ENCODE peak calls at places on chromosomes 11 and 22, in seven cellular contexts. P is A549, O is neural progenitor cell, F is psoas muscle, U is sigmoid colon, I is ovary, J is breast epithelium. B is an unnamed sample. For H3K4me1, the result is how much of the 10 kb centered on the place peaks cover.

GRCh38 chr11:70298243-70298915 is 27.9 kb downstream of the PPFIA1 start:
- DNase-seq in P (no peak), O (no peak), F (no peak), U (peak), I (no peak), J (no peak), B (no peak)

GRCh38 chr22:17205432-17205831 is 13.8 kb downstream of the ADA2 start:
- DNase-seq in P (no peak), O (no peak), F (peak), U (no peak), I (no peak), J (no peak), B (peak)

GRCh38 chr22:27752141-27752540 is 49.4 kb downstream of the MN1 start:
- DNase-seq in P (no peak), O (no peak), F (no peak), U (peak), I (no peak), J (no peak), B (no peak)

GRCh38 chr11:117826360-117826635 is 1.8 kb upstream of the FXYD2 start:
- DNase-seq in P (no peak), O (no peak), F (no peak), U (peak), I (no peak), J (no peak), B (no peak)

GRCh38 chr11:77136074-77136473 is 8.0 kb downstream of the MYO7A start:
- DNase-seq in P (no peak), O (no peak), F (no peak), U (no peak), I (no peak), J (no peak), B (no peak)

GRCh38 chr11:47669856-47670255 is 27.5 kb upstream of the MTCH2 start:
- DNase-seq in P (no peak), O (no peak), F (no peak), U (no peak), I (no peak), J (no peak), B (no peak)

GRCh38 chr11:34213366-34213765 is 107.9 kb downstream of the NAT10 start:
- DNase-seq in P (peak), O (no peak), F (no peak), U (no peak), I (no peak), J (no peak), B (no peak)

GRCh38 chr11:2926611-2927492 is 2.4 kb downstream of the PHLDA2 start:
- DNase-seq in P (no peak), O (no peak), F (peak), U (no peak), I (no peak), J (no peak), B (no peak)

GRCh38 chr22:32042924-32043323 is at the start of gene SLC5A1:
- DNase-seq in P (no peak), O (no peak), F (no peak), U (no peak), I (no peak), J (peak), B (no peak)

DNA sequence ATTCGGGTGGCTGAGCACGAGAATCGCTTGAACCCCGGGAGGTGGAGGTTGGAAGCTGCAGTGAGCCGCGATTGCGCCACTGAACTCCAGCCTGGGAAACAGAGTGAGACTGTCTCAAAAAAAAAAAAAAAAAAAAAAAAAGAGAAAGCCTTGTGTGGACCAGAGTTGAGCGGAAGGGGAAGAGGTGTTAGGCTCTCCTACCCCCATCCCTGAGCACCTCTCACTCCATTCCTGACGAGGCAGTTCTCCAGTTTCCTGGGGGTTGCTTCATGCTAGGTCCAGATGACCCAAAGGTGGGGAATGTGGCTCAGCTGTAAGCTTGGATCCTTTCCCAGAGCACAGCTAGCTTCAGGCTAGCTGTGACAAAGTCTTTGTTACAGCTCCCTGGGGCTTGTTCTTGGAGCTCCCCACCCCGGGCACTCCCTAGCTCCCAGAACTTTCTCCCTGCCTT is 8.8 kb upstream of the DNAL4 start:
- DNase-seq in P (peak), O (peak), F (peak), U (peak), I (peak), J (peak), B (peak)
- H3K4me3 ChIP-seq in P (no peak), O (no peak), F (no peak), U (no peak), I (no peak), J (no peak), B (no peak)

DNA sequence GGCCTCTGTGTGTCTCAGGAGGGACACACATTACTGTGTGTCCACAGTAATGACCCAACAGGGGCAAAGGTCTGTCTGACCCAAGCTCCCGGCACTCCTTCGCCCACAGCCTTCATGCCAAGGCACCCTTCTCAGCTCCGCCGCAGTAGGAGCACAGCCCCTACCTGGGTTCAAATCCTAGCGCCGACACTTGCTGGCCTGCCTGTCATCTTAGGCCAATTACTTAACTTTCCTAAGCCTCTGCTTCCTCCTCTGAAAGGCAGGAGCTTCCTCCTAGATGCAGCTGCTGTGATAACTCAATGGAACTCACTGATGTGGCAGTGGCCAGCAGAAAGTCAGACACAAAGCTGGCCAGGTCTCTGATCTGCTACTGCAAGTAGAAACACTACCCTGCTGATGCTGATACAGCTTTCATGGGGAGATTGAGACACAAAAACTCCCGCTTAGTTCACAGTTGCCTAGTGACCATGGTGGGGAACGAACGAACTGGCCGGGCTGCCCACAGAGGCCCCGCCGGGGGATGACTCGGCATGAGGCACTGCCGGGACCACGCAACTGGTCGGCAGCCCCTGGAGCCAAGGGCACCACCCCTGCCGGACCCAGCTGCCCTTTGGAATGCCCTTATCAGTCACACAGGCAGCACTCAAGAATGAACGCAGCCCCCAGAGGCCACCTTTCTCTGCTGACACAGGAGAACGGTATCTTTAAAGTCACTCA is 8.1 kb downstream of the EHD1 start:
- DNase-seq in P (no peak), O (peak), F (peak), U (peak), I (no peak), J (no peak), B (no peak)
- H3K27ac ChIP-seq in P (peak), O (peak), F (peak), U (peak), I (peak), J (peak), B (peak)

DNA sequence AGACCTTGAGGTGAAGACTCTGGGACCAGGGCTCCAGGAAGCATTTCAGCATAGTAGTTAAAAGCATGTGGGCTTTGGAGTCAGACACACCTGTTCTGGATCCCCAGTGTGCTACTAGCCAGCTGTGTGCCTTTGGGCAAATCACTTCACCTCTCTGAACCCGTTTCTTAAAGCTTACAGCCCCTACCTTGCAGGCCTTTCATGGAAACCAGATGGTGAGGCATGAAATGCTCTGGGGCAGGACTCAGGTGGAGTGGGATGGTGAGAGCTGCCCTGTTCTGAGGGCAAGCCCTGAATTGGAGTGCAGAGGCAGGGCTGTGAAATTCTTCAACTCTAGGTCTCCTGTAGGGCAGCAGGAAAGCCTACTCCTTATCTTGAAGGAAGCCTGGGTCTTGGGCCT is 10.5 kb downstream of the UCP2 start:
- DNase-seq in P (no peak), O (no peak), F (peak), U (peak), I (no peak), J (no peak), B (no peak)
- H3K4me1 ChIP-seq in P (under half), O (under half), F (under half), U (under half), I (under half), J (under half), B (under half)

GRCh38 chr11:86954288-86955110 is 696 bp downstream of the FZD4 start:
- DNase-seq in P (peak), O (peak), F (peak), U (peak), I (peak), J (no peak), B (peak)

GRCh38 chr11:86951706-86952105 is 3.5 kb downstream of the FZD4 start:
- DNase-seq in P (no peak), O (no peak), F (no peak), U (no peak), I (no peak), J (no peak), B (no peak)

GRCh38 chr11:86949995-86950993 is 4.9 kb downstream of the FZD4 start:
- DNase-seq in P (no peak), O (no peak), F (no peak), U (no peak), I (no peak), J (no peak), B (no peak)

GRCh38 chr11:86952933-86953637 is 2.1 kb downstream of the FZD4 start:
- DNase-seq in P (no peak), O (no peak), F (no peak), U (no peak), I (no peak), J (no peak), B (no peak)

GRCh38 chr11:86952221-86952875 is 2.8 kb downstream of the FZD4 start:
- DNase-seq in P (no peak), O (no peak), F (no peak), U (no peak), I (no peak), J (no peak), B (no peak)
- H3K4me3 ChIP-seq in P (no peak), O (no peak), F (peak), U (peak), I (peak), J (peak), B (peak)

GRCh38 chr11:7254731-7255291 is 3.1 kb downstream of the SYT9 start:
- DNase-seq in P (no peak), O (no peak), F (no peak), U (no peak), I (no peak), J (no peak), B (no peak)

GRCh38 chr11:7252683-7253213 is 1.0 kb downstream of the SYT9 start:
- DNase-seq in P (no peak), O (peak), F (peak), U (no peak), I (no peak), J (no peak), B (no peak)

GRCh38 chr11:7251487-7251835 is 243 bp upstream of the SYT9 start:
- DNase-seq in P (no peak), O (no peak), F (no peak), U (no peak), I (no peak), J (no peak), B (no peak)

GRCh38 chr11:7250166-7250565 is 1.5 kb upstream of the SYT9 start:
- DNase-seq in P (no peak), O (no peak), F (no peak), U (no peak), I (no peak), J (no peak), B (no peak)

GRCh38 chr11:7251836-7252682 is at the start of gene SYT9:
- DNase-seq in P (peak), O (peak), F (peak), U (peak), I (peak), J (no peak), B (peak)
- H3K27ac ChIP-seq in P (no peak), O (no peak), F (no peak), U (no peak), I (no peak), J (no peak), B (no peak)

GRCh38 chr11:114181752-114182151 is 114.4 kb upstream of the NNMT start:
- DNase-seq in P (no peak), O (no peak), F (peak), U (no peak), I (no peak), J (no peak), B (no peak)

GRCh38 chr11:114181195-114181594 is 115.0 kb upstream of the NNMT start:
- DNase-seq in P (no peak), O (no peak), F (peak), U (no peak), I (no peak), J (no peak), B (no peak)

GRCh38 chr11:114183041-114183511 is 113.1 kb upstream of the NNMT start:
- DNase-seq in P (no peak), O (no peak), F (peak), U (peak), I (no peak), J (no peak), B (no peak)

GRCh38 chr11:114180301-114181055 is 115.7 kb upstream of the NNMT start:
- DNase-seq in P (no peak), O (peak), F (peak), U (no peak), I (no peak), J (peak), B (peak)

DNA sequence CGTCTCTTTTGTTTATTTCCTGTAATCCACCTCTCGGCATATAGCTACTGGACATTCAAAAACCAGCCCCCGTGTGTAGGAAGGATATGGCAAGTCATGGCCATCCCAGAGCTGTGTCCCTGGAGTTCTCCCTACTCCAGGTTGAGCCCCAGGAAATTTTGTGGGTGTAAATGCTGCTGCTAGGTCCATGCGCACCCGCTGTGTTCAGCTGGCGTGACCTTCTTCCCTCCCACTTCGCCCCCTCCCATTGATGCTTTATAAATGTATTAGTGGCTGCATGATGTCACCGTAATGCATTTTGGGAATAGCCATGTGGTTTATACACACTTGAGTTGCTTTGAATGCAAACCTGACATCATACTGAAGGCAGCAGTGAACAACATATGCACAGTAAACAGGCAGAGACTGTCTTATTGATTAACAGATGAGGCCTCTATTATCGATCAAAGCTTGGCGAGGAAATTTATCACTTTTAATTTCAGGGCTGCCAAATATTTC is 113.7 kb upstream of the NNMT start:
- DNase-seq in P (no peak), O (no peak), F (peak), U (no peak), I (no peak), J (no peak), B (no peak)
- H3K4me1 ChIP-seq in P (under half), O (under half), F (half or more), U (half or more), I (under half), J (under half), B (under half)

GRCh38 chr11:45079943-45080719 is 66.3 kb upstream of the PRDM11 start:
- DNase-seq in P (no peak), O (no peak), F (no peak), U (no peak), I (no peak), J (peak), B (no peak)
- H3K4me3 ChIP-seq in P (no peak), O (no peak), F (no peak), U (no peak), I (no peak), J (no peak), B (no peak)

B was measured in A673.